ENCODE peak calls at places on chromosomes 2 and 18, in eight cellular contexts. Z is COLO829; S is activated naive CD4-positive, alpha-beta T cell treated with anti-CD3 and anti-CD28 coated beads, Interleukin-2, amount 10 ng/mL, durations not matched to agents 7 days and 5 days; E is aorta; X is H9; T is activated CD4-positive, alpha-beta T cell treated with anti-CD3 and anti-CD28 coated beads for 36 hours; I is foreskin fibroblast; M is astrocyte. D is an unnamed sample.
A peak's percentile ranks its signal among the peaks of the same experiment; 100 is the strongest.

GRCh38 chr2:11552260-11552638 is 18.4 kb downstream of the GREB1 start:
- DNase-seq in Z (no peak), S (no peak), E (no peak), X (no peak), T (no peak), I (no peak), M (no peak), D (no peak)

GRCh38 chr2:154229971-154230370 is 358.2 kb downstream of the GALNT13 start:
- DNase-seq in Z (no peak), S (no peak), E (no peak), X (no peak), T (no peak), I (no peak), M (no peak), D (no peak)

GRCh38 chr2:74704216-74704615 is 50.2 kb downstream of the SEMA4F start:
- DNase-seq in Z (no peak), S (no peak), E (no peak), X (no peak), T (no peak), I (no peak), M (no peak), D (no peak)

GRCh38 chr2:147433822-147434221 is 411.0 kb upstream of the ACVR2A start:
- DNase-seq in Z (no peak), S (no peak), E (no peak), X (no peak), T (no peak), I (no peak), M (no peak), D (no peak)

GRCh38 chr18:267380-267687 is 513 bp downstream of the THOC1 start:
- DNase-seq in Z (no peak), S (no peak), E (no peak), X (no peak), T (no peak), I (no peak), M (peak; percentile 3), D (no peak)

GRCh38 chr2:182379235-182379634 is 47.6 kb downstream of the PDE1A start:
- DNase-seq in Z (no peak), S (no peak), E (no peak), X (no peak), T (no peak), I (peak; percentile 16), M (peak; percentile 58), D (no peak)

GRCh38 chr2:29349316-29350030 is 234.3 kb downstream of the CLIP4 start:
- DNase-seq in Z (no peak), S (no peak), E (no peak), X (no peak), T (no peak), I (no peak), M (no peak), D (no peak)

GRCh38 chr2:19356545-19357382 is 1.7 kb downstream of the OSR1 start:
- DNase-seq in Z (no peak), S (no peak), E (no peak), X (no peak), T (peak; percentile 6), I (no peak), M (no peak), D (no peak)

GRCh38 chr2:12090590-12090989 is 344.2 kb downstream of the LPIN1 start:
- DNase-seq in Z (no peak), S (no peak), E (no peak), X (no peak), T (no peak), I (no peak), M (no peak), D (no peak)

GRCh38 chr2:233449071-233449901 is 95.0 kb downstream of the DGKD start:
- DNase-seq in Z (peak; percentile 22), S (peak; percentile 19), E (no peak), X (peak; percentile 84), T (no peak), I (peak; percentile 52), M (peak; percentile 14), D (peak; percentile 60)

GRCh38 chr18:10432781-10433180 is 21.7 kb upstream of the APCDD1 start:
- DNase-seq in Z (no peak), S (no peak), E (no peak), X (no peak), T (no peak), I (no peak), M (no peak), D (no peak)

GRCh38 chr2:133072837-133073694 is 403.1 kb upstream of the LYPD1 start:
- DNase-seq in Z (no peak), S (no peak), E (no peak), X (no peak), T (no peak), I (no peak), M (no peak), D (peak; percentile 21)

GRCh38 chr2:167264380-167264779 is 376.1 kb downstream of the XIRP2 start:
- DNase-seq in Z (peak; percentile 11), S (no peak), E (no peak), X (peak; percentile 54), T (peak; percentile 13), I (peak; percentile 0), M (no peak), D (peak; percentile 33)